ENCODE peak calls at places on chromosomes 12 and 14, in six cellular contexts. W, B, K, X, Z and H are unnamed samples.

GRCh38 chr12:29796823-29797263 is 13.1 kb upstream of the TMTC1 start:
- DNase-seq in X (peak), Z (no peak), W (no peak), B (peak), K (peak), H (peak)

GRCh38 chr12:10718279-10718821 is 4.8 kb downstream of the YBX3 start:
- DNase-seq in Z (no peak), B (peak), W (no peak), K (peak), X (peak), H (peak)

GRCh38 chr14:68312884-68313725 is 479.8 kb downstream of the ZFP36L1 start:
- DNase-seq in X (no peak), Z (no peak), K (no peak), B (no peak), W (no peak), H (no peak)

GRCh38 chr12:115023279-115023678 is 339.3 kb upstream of the TBX3 start:
- DNase-seq in B (peak), W (peak), Z (no peak), X (no peak), K (peak), H (no peak)

GRCh38 chr12:85971800-85972199 is 97.7 kb downstream of the NTS start:
- DNase-seq in X (peak), K (no peak), W (no peak), B (no peak), Z (no peak), H (no peak)

GRCh38 chr14:73739899-73740685 is 25.9 kb upstream of the PNMA1 start:
- DNase-seq in Z (no peak), B (no peak), W (peak), K (no peak), X (no peak), H (no peak)

GRCh38 chr14:85528080-85528881 is 1.7 kb upstream of the FLRT2 start:
- DNase-seq in Z (no peak), X (peak), K (peak), W (peak), B (no peak), H (peak)

GRCh38 chr12:52331833-52332232 is 10.6 kb upstream of the KRT83 start:
- DNase-seq in K (no peak), B (no peak), W (no peak), Z (no peak), X (no peak), H (no peak)

DNA sequence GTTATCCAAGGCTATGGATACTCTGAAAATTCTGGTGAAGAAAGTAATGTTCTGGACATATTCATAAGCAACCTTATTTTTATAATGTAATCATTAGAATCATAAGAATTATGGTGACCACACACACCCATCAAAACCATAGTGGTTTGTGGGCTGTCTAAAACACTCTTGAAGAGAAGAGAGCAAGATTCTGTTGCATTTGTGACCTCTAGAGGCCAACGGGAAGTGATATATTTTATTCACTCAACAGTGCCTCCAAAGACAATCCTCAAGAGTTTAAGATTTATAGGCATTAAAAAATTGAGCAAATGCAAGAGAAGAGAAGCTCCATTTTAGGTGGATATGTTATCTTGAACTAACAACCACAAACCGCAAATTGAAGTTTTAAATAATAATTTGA is 68.5 kb upstream of the LGR5 start:
- DNase-seq in Z (no peak), K (no peak), X (no peak), W (no peak), B (no peak), H (no peak)
- TF ChIP-seq CTCF in Z (no peak), K (no peak), X (no peak), W (no peak), B (no peak), H (no peak)

DNA sequence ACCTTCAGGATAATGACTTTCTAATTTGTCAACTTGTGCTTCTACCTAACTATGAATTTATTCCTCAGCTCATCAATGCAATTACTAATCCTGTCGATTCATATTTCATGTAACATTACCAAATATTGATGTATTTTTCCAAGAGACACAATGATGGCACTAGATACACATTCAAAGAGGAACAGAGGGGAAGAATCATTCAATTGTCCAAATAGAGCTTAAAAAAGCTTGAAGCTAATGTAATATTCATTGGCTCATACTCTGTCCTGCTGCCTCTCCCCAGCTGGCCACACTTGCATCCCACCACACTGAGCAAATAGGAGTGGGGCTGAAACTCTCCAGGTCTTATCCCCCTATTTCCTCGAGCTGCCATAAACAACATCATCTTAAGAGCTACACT is 9.3 kb downstream of the TESPA1 start:
- DNase-seq in B (no peak), K (no peak), Z (no peak), W (no peak), X (no peak), H (no peak)
- H3K4me3 ChIP-seq in B (no peak), K (no peak), Z (no peak), W (no peak), X (no peak), H (no peak)

GRCh38 chr14:75453817-75454434 is 26.1 kb downstream of the JDP2 start:
- DNase-seq in Z (no peak), X (no peak), K (no peak), W (no peak), B (no peak), H (no peak)
- TF ChIP-seq CTCF in Z (no peak), X (no peak), K (no peak), W (no peak), B (no peak), H (no peak)

GRCh38 chr12:16884056-16884455 is 278.1 kb upstream of the LMO3 start:
- DNase-seq in W (no peak), K (no peak), Z (no peak), B (no peak), X (no peak), H (no peak)

GRCh38 chr12:16884819-16885218 is 278.9 kb upstream of the LMO3 start:
- DNase-seq in B (no peak), W (no peak), K (no peak), X (no peak), Z (no peak), H (no peak)

GRCh38 chr12:16881986-16882385 is 276.0 kb upstream of the LMO3 start:
- DNase-seq in K (no peak), B (no peak), Z (no peak), W (no peak), X (no peak), H (no peak)

DNA sequence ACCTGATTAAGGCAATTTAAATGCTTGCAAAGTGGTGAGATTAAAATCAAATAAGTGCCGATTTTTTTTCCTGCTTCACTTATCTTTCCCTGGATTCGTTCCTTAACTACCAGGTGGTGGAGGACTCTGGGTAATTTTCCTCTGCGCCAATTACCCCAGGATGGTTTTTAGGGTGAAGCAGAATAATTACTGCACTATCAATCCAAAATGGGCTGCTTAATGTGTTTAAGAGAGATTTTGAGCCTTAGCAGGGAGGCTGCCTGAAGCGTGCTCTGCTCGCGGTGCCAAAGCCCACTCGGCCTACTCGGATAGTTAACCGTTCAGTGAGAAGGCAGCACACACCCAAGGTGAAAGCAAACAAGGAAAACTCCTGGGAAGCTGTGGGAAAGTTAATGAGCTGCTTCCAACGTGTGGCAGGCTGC is 274.9 kb upstream of the LMO3 start:
- DNase-seq in X (no peak), Z (peak), W (no peak), K (no peak), B (no peak), H (no peak)
- H3K4me3 ChIP-seq in X (no peak), Z (no peak), W (no peak), K (no peak), B (no peak), H (no peak)

DNA sequence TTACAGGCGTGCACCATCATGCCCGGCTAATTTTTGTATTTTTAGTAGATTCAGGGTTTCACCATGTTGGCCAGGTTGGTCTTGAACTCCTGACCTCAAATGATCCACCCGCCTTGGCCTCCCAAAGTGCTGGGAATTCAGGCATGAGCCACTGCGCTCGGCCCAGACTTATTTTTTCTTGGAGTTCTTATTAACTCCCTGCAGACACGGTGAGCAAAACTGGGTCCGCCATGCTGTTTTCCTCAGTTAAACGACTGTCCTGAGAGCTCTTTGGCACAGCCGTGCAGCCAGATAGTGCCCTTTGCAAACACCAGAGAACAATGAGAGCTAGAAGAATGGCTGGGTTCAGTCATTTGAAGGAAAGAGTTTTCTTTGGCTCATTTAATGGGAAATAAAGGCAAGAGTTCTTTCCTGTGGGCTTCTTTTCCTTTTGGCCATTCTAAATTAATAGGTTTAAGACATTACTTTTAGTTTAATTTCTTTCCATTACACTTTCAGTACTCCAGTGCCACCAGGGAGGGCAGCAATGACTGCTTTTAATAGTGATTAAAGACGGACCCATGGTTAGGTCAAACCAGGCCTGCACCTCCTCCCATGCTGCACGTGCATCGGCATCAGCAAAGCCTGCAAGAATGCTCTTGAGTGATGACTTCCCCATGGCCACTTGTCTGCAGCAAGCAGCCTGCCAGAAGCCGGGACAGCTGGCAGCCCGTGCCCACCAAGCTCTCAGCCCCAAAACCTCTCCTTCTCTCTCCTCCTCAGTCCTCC is 60.7 kb downstream of the VCPKMT start:
- DNase-seq in W (no peak), Z (no peak), X (peak), B (no peak), K (no peak), H (no peak)
- TF ChIP-seq CTCF in W (no peak), Z (no peak), X (no peak), B (peak), K (no peak), H (peak)